ENCODE peak calls at places on chromosomes 6 and 20, in seven cellular contexts. F is T-helper 1 cell; U is T follicular helper cell; W is GM18507; R is A172; J is effector memory CD4-positive, alpha-beta T cell; H is amniotic epithelial cell. X is an unnamed sample.

GRCh38 chr20:7976015-7976414 is 35.8 kb upstream of the HAO1 start:
- DNase-seq in R (no peak), W (no peak), J (no peak), F (no peak), H (no peak), U (no peak), X (no peak)

GRCh38 chr6:136927313-136927712 is 5.2 kb downstream of the SLC35D3 start:
- DNase-seq in U (no peak), W (no peak), F (no peak), R (no peak), J (no peak), H (peak; percentile 5), X (no peak)

GRCh38 chr20:50670126-50670862 is 21.0 kb downstream of the RIPOR3 start:
- DNase-seq in F (no peak), H (no peak), U (no peak), W (no peak), J (no peak), R (peak; percentile 28), X (no peak)

GRCh38 chr20:9258891-9259290 is 190.0 kb downstream of the PLCB4 start:
- DNase-seq in H (no peak), U (no peak), F (no peak), J (no peak), W (no peak), R (no peak), X (no peak)

GRCh38 chr6:167141667-167142432 is 15.9 kb downstream of the GPR31 start:
- DNase-seq in U (peak; percentile 45), R (peak; percentile 13), F (peak; percentile 47), J (peak; percentile 34), W (no peak), H (peak; percentile 3), X (no peak)

GRCh38 chr20:21102691-21103311 is 3.4 kb downstream of the LINC00237 start:
- DNase-seq in F (no peak), J (no peak), R (no peak), H (no peak), W (no peak), U (peak; percentile 28), X (no peak)

GRCh38 chr6:139050770-139051313 is 22.3 kb downstream of the ABRACL start:
- DNase-seq in F (no peak), R (no peak), J (no peak), H (peak; percentile 66), U (no peak), W (no peak), X (no peak)

GRCh38 chr20:12113075-12113467 is 195.4 kb downstream of the BTBD3 start:
- DNase-seq in F (no peak), U (no peak), W (no peak), J (no peak), R (no peak), H (no peak), X (no peak)

GRCh38 chr20:60729119-60729900 is 522.8 kb upstream of the CDH4 start:
- DNase-seq in J (no peak), W (no peak), H (no peak), F (no peak), U (no peak), R (no peak), X (no peak)